ENCODE peak calls at places on chromosome 1, in four cellular contexts. H is ovary, Y is foreskin fibroblast, W is IMR-90. Z is an unnamed sample.

GRCh38 chr1:172286629-172287076 is 133.8 kb upstream of the C1orf105 start:
- DNase-seq in Y (peak), W (peak), H (no peak), Z (peak)

GRCh38 chr1:29782846-29783500 is 546.7 kb downstream of the PTPRU start:
- DNase-seq in Y (no peak), W (no peak), H (no peak), Z (no peak)

GRCh38 chr1:109827986-109828385 is 64.3 kb upstream of the EPS8L3 start:
- DNase-seq in W (no peak), Y (no peak), H (no peak), Z (peak)

GRCh38 chr1:23979387-23980005 is 631 bp downstream of the SRSF10 start:
- DNase-seq in W (no peak), H (no peak), Y (no peak), Z (peak)

GRCh38 chr1:55095095-55095494 is 55.7 kb downstream of the PCSK9 start:
- DNase-seq in Y (no peak), W (no peak), H (no peak), Z (no peak)

GRCh38 chr1:17891205-17892110 is 136.3 kb downstream of the ACTL8 start:
- DNase-seq in Y (no peak), H (no peak), W (no peak), Z (no peak)

GRCh38 chr1:225737866-225738265 is 39.8 kb upstream of the SRP9 start:
- DNase-seq in W (no peak), Y (no peak), H (no peak), Z (no peak)

GRCh38 chr1:171438441-171438840 is 46.9 kb upstream of the PRRC2C start:
- DNase-seq in W (peak), Y (peak), H (no peak), Z (peak)

GRCh38 chr1:195898924-195899323 is 709.3 kb downstream of the KCNT2 start:
- DNase-seq in Y (no peak), H (no peak), W (no peak), Z (no peak)

GRCh38 chr1:244049142-244049968 is 1.7 kb upstream of the ZBTB18 start:
- DNase-seq in Y (no peak), H (peak), W (no peak), Z (peak)

GRCh38 chr1:220999872-221000863 is 120.9 kb downstream of the HLX start:
- DNase-seq in W (no peak), H (no peak), Y (no peak), Z (no peak)

GRCh38 chr1:67834246-67834877 is 1.1 kb upstream of the GNG12 start:
- DNase-seq in H (no peak), Y (no peak), W (no peak), Z (no peak)
- H3K4me3 ChIP-seq in H (no peak), Y (no peak), W (no peak), Z (peak)

DNA sequence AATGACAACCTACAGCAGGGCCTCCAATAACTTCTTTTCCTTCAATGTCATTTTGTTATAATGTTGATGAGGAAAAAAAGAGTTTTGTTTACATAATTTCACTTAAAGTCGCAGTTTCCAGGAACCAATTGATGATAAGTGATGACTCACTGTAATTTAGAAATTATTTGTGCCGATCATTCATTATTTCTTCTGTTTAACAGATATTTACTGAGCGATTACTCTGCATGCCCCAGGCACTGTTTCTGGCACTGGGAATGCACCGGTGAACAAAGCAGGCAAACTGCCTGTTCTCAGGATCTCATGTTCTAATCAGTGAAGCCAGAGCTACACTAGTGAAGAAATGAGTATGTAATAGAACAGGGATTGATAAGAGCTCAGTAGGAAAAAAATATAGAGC is 403.4 kb downstream of the NTNG1 start:
- DNase-seq in W (no peak), Y (no peak), H (no peak), Z (no peak)
- H3K4me3 ChIP-seq in W (no peak), Y (no peak), H (no peak), Z (no peak)

GRCh38 chr1:94384485-94385353 is 33.5 kb upstream of the ABCD3 start:
- DNase-seq in W (no peak), Y (no peak), H (no peak), Z (no peak)

GRCh38 chr1:94382163-94382562 is 36.0 kb upstream of the ABCD3 start:
- DNase-seq in Y (no peak), H (no peak), W (no peak), Z (no peak)

GRCh38 chr1:94385354-94385947 is 32.7 kb upstream of the ABCD3 start:
- DNase-seq in Y (no peak), H (no peak), W (no peak), Z (no peak)

GRCh38 chr1:94379615-94380014 is 38.6 kb upstream of the ABCD3 start:
- DNase-seq in Y (no peak), W (no peak), H (no peak), Z (no peak)

GRCh38 chr1:94383966-94384408 is 34.2 kb upstream of the ABCD3 start:
- DNase-seq in W (peak), Y (peak), H (no peak), Z (no peak)
- H3K4me3 ChIP-seq in W (no peak), Y (no peak), H (no peak), Z (no peak)

GRCh38 chr1:169890761-169891538 is 2.7 kb downstream of the SCYL3 start:
- DNase-seq in H (no peak), W (no peak), Y (no peak), Z (no peak)
- H3K4me3 ChIP-seq in H (no peak), W (no peak), Y (no peak), Z (no peak)

GRCh38 chr1:20733361-20733975 is 965 bp upstream of the SH2D5 start:
- DNase-seq in Y (no peak), W (no peak), H (no peak), Z (no peak)
- H3K4me3 ChIP-seq in Y (peak), W (no peak), H (peak), Z (peak)

DNA sequence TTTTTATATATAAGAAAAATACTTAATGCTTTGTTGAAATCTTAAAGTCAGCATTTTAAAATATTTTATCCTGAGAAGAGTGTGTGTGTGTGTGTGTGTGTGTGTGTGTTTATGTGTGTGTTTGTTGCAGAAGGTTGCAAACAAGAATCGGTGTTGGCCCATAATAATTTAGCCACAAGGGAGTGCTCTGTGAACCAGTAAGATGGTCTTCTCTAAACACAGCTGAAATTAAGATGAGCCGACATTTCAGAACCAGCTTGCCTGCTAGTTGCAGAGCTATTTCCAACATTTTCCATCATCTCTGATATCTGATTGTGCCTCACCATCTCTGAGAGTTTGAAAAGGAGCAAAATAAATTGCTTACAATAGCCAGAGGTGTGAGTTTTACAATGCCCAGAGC is 158.8 kb upstream of the SGIP1 start:
- DNase-seq in W (no peak), H (no peak), Y (no peak), Z (no peak)
- H3K4me3 ChIP-seq in W (no peak), H (no peak), Y (no peak), Z (no peak)

DNA sequence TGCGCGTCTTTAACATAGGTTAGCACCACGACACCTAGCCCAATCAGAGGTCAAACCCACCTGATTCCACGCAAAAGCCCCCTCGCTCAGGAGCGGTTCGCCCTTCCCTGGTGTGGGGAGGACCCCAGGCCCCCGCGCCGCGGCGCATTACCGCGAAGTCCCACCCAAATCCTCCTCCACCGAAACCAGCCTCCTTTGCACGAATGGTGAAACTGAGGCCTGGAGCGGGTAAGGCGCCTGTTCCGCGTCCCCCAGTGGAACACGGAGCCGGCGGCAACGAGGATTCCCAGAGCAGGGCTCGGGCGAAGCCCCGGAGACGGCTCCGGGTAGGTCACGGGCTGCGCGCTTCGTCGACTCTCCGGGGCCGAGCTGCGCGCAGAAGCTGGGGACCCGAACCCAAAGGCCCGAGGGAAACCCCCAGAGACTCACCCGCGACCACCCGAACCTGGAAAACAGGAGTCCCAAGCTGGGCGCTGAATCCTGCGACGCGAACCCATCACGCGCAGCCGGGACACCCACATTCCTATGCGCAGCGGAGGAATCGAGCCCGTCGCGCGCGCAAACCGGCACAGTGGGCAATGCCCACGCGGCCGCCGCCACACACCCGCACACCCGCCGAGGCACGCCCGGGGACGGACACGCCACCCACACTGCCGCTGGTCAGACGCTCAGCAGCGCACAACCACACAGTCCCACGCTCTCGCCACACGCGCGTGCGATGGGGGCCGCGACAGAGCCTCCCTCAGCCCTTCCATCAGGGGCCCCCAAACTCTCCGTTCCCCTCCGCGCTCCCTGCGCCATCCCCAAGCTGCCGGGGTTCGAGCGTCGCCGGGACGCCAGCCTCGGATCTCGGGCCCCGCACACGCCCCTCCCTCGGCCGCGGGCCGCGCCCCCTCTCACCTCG is 507 bp downstream of the GLIS1 start:
- DNase-seq in W (no peak), Y (no peak), H (no peak), Z (no peak)
- H3K4me3 ChIP-seq in W (peak), Y (peak), H (peak), Z (peak)

GRCh38 chr1:117120774-117121588 is 568 bp downstream of the TRIM45 start:
- DNase-seq in W (peak), H (no peak), Y (no peak), Z (no peak)
- H3K4me3 ChIP-seq in W (peak), H (peak), Y (peak), Z (peak)